ENCODE peak calls at places on chromosomes 11 and 22, in five cellular contexts. J is Peyer's patch; X is right atrium auricular region; O is CD4-positive, alpha-beta memory T cell; K is endothelial cell of umbilical vein. P is an unnamed sample.

GRCh38 chr22:44671742-44672141 is 30.3 kb upstream of the PRR5 start:
- DNase-seq in J (no peak), X (no peak), O (peak; percentile 20), K (no peak), P (no peak)

GRCh38 chr11:46353706-46354105 is 6.4 kb downstream of the DGKZ start:
- DNase-seq in J (no peak), X (no peak), O (no peak), K (no peak), P (no peak)

GRCh38 chr22:20128619-20128901 is 3.0 kb upstream of the ZDHHC8 start:
- DNase-seq in J (no peak), X (no peak), O (no peak), K (no peak), P (no peak)

GRCh38 chr11:6531267-6531752 is 34.2 kb downstream of the DNHD1 start:
- DNase-seq in J (no peak), X (no peak), O (peak; percentile 50), K (peak; percentile 75), P (no peak)

GRCh38 chr11:66335531-66336233 is 552 bp downstream of the RIN1 start:
- DNase-seq in J (no peak), X (no peak), O (no peak), K (peak; percentile 53), P (no peak)

GRCh38 chr22:50114221-50114981 is 24.6 kb downstream of the MOV10L1 start:
- DNase-seq in J (no peak), X (no peak), O (no peak), K (peak; percentile 92), P (no peak)

GRCh38 chr11:16007514-16007913 is 348.8 kb downstream of the SOX6 start:
- DNase-seq in J (no peak), X (no peak), O (no peak), K (no peak), P (no peak)

GRCh38 chr22:42949159-42949558 is 65.8 kb downstream of the PACSIN2 start:
- DNase-seq in J (no peak), X (no peak), O (no peak), K (peak; percentile 66), P (no peak)

GRCh38 chr11:2362414-2362813 is 14.7 kb upstream of the CD81 start:
- DNase-seq in J (no peak), X (no peak), O (no peak), K (no peak), P (no peak)

GRCh38 chr11:73729594-73730206 is 31.2 kb downstream of the RAB6A start:
- DNase-seq in J (no peak), X (no peak), O (no peak), K (no peak), P (peak; percentile 16)

GRCh38 chr11:67006029-67006884 is 16.7 kb upstream of the SYT12 start:
- DNase-seq in J (no peak), X (peak; percentile 77), O (no peak), K (no peak), P (peak; percentile 96)

GRCh38 chr22:20741634-20742581 is 32.0 kb upstream of the SERPIND1 start:
- DNase-seq in J (no peak), X (no peak), O (peak; percentile 41), K (peak; percentile 34), P (peak; percentile 16)

GRCh38 chr11:123690490-123690889 is 36.1 kb upstream of the SCN3B start:
- DNase-seq in J (no peak), X (no peak), O (no peak), K (no peak), P (no peak)

GRCh38 chr22:36246718-36247117 is 6.2 kb upstream of the APOL1 start:
- DNase-seq in J (no peak), X (no peak), O (no peak), K (no peak), P (no peak)

GRCh38 chr11:71955898-71956456 is 27.1 kb downstream of the RNF121 start:
- DNase-seq in J (no peak), X (no peak), O (no peak), K (no peak), P (no peak)

GRCh38 chr22:24952837-24953293 is 349 bp downstream of the KIAA1671 start:
- DNase-seq in J (no peak), X (no peak), O (no peak), K (peak; percentile 86), P (no peak)

GRCh38 chr22:27859336-27859735 is 57.8 kb upstream of the MN1 start:
- DNase-seq in J (no peak), X (no peak), O (no peak), K (no peak), P (no peak)

GRCh38 chr22:30609260-30610185 is 2.5 kb downstream of the TCN2 start:
- DNase-seq in J (peak; percentile 76), X (peak; percentile 79), O (no peak), K (peak; percentile 82), P (no peak)

GRCh38 chr11:13174090-13174489 is 103.5 kb upstream of the BMAL1 start:
- DNase-seq in J (no peak), X (no peak), O (no peak), K (no peak), P (no peak)

GRCh38 chr11:101863361-101863760 is 51.4 kb upstream of the CEP126 start:
- DNase-seq in J (no peak), X (no peak), O (no peak), K (peak; percentile 76), P (no peak)

GRCh38 chr22:28410050-28410816 is 269.4 kb downstream of the TTC28 start:
- DNase-seq in J (no peak), X (no peak), O (no peak), K (peak; percentile 40), P (no peak)

GRCh38 chr11:99422581-99423434 is 402.1 kb downstream of the CNTN5 start:
- DNase-seq in J (no peak), X (no peak), O (no peak), K (no peak), P (no peak)

GRCh38 chr11:608751-609354 is 6.9 kb downstream of the IRF7 start:
- DNase-seq in J (peak; percentile 47), X (no peak), O (no peak), K (no peak), P (no peak)

DNA sequence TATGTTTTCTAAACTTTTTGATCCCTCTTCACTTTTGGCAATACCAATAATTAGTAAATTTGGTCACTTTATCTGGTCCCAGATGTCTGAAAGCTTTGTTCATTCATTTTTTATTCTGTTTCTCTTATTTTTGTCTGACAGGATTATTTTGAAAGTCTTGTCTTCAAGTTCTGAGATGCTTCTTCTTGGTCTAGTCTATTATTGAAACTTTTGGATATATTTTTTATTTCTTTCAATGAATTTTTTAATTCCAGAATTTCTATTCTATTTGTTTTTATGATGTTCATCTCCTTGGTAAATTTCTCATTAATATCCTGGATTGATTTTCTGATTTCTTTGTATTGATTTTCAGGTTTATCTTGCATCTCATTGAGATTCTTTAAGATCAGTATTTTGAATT is 54.1 kb upstream of the RAB38 start:
- DNase-seq in J (no peak), X (no peak), O (no peak), K (no peak), P (no peak)
- H3K9me3 ChIP-seq in J (no peaks in the 10 kb centered on the region), X (peaks cover 49% of the 10 kb centered on the region), O (peaks cover 5% of the 10 kb centered on the region), K (no peaks in the 10 kb centered on the region), P (no peaks in the 10 kb centered on the region)

GRCh38 chr11:35121326-35121865 is 17.6 kb upstream of the CD44 start:
- DNase-seq in J (no peak), X (no peak), O (no peak), K (no peak), P (no peak)
- H3K4me3 ChIP-seq in J (no peak overlapping the region), X (no peak overlapping the region), O (no peak overlapping the region), K (no peak overlapping the region), P (no peak overlapping the region)

DNA sequence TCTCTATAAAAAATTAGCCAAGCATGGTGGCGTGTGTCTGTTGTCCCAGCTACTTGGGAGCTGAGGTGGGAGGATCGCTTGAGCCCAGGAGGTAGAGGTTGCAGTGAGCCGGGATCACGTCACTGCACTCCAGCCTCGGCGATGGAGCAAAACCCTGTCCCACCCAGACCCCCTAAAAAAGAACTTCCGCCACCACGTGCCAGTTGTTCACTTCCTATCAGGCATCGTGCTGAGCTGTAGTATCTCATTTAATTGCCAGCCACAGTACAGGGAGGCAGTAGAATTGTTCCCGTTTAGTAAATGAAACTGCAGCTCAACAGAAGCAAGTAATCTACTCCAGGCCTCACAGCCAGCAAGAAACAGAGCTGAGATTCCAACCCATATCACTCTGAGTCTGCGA is 3.0 kb upstream of the TMEM132A start:
- DNase-seq in J (no peak), X (no peak), O (no peak), K (no peak), P (no peak)
- H3K4me1 ChIP-seq in J (peaks cover 28% of the 10 kb centered on the region), X (peaks cover 59% of the 10 kb centered on the region), O (peaks cover 27% of the 10 kb centered on the region), K (peaks cover 31% of the 10 kb centered on the region), P (peaks cover 6% of the 10 kb centered on the region)

DNA sequence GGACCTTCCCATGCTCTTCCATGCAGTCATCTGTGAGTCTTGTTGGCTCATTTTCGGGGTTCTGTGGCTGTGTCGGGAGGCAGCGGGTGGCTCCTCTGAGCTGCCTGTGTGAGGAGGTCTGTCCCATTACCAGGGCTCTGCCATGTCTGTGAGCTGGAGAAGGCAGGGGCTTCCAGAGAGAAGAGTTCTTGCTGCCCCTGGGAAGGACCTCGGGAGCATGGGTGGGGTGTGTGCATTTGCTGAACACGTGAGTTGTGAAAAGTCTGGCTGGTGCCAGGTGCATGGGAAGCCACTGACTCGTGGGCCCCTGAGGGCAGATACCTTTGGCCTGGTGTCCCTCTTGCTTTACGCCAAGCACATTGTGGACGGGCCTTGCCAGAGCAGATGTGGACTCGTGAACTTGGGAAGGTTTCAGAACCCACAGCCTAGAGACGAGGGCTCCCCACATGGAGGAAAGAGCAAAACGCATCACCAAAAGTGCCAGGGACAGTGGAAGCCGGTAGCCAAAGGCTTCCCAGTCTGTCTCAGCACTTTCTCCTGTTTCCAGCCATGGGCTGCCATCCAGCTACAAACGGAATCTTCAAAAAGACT is 1324.5 kb downstream of the BRD1 start:
- DNase-seq in J (no peak), X (no peak), O (no peak), K (no peak), P (no peak)
- H3K9me3 ChIP-seq in J (no peaks in the 10 kb centered on the region), X (no peaks in the 10 kb centered on the region), O (no peaks in the 10 kb centered on the region), K (peaks cover 6% of the 10 kb centered on the region), P (peaks cover 52% of the 10 kb centered on the region)

DNA sequence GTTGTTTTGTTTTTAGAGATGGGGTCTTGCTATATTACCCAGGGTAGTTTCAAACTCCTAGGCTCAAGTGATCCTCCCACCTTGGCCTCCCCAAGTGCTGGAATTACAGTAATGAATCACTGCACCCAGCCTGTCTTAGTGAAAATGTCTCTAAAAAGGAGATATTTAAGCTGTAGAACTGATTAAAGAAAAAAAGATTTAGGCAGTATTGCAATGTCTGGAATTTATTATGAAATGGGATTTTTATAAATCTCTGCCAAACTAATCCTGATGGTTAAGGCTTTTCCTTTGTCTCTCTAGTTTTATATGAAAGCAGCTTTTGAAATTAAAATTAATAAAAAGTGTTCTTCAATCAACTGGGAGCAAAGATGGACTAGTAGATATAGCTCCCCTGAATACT is 2.1 kb downstream of the PLAAT3 start:
- DNase-seq in J (no peak), X (no peak), O (no peak), K (no peak), P (no peak)
- H3K4me3 ChIP-seq in J (no peak overlapping the region), X (no peak overlapping the region), O (no peak overlapping the region), K (no peak overlapping the region), P (no peak overlapping the region)

GRCh38 chr11:61007383-61007970 is 36.0 kb downstream of the CD6 start:
- DNase-seq in J (no peak), X (no peak), O (no peak), K (no peak), P (no peak)

GRCh38 chr11:61004037-61004641 is 32.7 kb downstream of the CD6 start:
- DNase-seq in J (no peak), X (no peak), O (no peak), K (no peak), P (no peak)

GRCh38 chr11:61002598-61002997 is 31.1 kb downstream of the CD6 start:
- DNase-seq in J (no peak), X (no peak), O (no peak), K (no peak), P (no peak)

GRCh38 chr11:61007971-61008896 is 36.8 kb downstream of the CD6 start:
- DNase-seq in J (no peak), X (no peak), O (no peak), K (no peak), P (peak; percentile 66)

GRCh38 chr11:61004841-61005240 is 33.4 kb downstream of the CD6 start:
- DNase-seq in J (no peak), X (no peak), O (peak; percentile 57), K (no peak), P (no peak)
- H3K4me1 ChIP-seq in J (peaks cover 17% of the 10 kb centered on the region), X (peaks cover 17% of the 10 kb centered on the region), O (peaks cover 91% of the 10 kb centered on the region), K (no peaks in the 10 kb centered on the region), P (peaks cover 8% of the 10 kb centered on the region)

P was measured in iPS DF 6.9.